ENCODE peak calls at places on chromosome 4, in six cellular contexts. K is HCT116, A is tibial nerve, O is heart left ventricle, M is IMR-90, L is left ventricle myocardium inferior. G is an unnamed sample. For H3K9me3, the result is how much of the 10 kb centered on the place peaks cover.

GRCh38 chr4:139266583-139267257 is 13.3 kb downstream of the MGARP start:
- DNase-seq in A (peak), O (peak), K (no peak), L (peak), M (peak), G (peak)

GRCh38 chr4:103144926-103145325 is 45.3 kb upstream of the BDH2 start:
- DNase-seq in O (no peak), M (no peak), K (no peak), A (no peak), L (no peak), G (no peak)

GRCh38 chr4:1993169-1993516 is 15.6 kb downstream of the NELFA start:
- DNase-seq in L (no peak), A (no peak), K (no peak), M (no peak), O (no peak), G (no peak)

GRCh38 chr4:180615746-180616145 is 1627.5 kb upstream of the TENM3 start:
- DNase-seq in K (peak), A (no peak), M (no peak), L (no peak), O (no peak), G (no peak)

GRCh38 chr4:125317526-125317880 is 2.7 kb downstream of the FAT4 start:
- DNase-seq in L (peak), A (peak), O (peak), K (no peak), M (peak), G (no peak)

GRCh38 chr4:2962099-2962455 is 1.1 kb downstream of the NOP14 start:
- DNase-seq in A (no peak), M (no peak), O (no peak), L (no peak), K (no peak), G (peak)

GRCh38 chr4:48138936-48139335 is 4.9 kb upstream of the TXK start:
- DNase-seq in A (no peak), K (no peak), M (no peak), O (no peak), L (no peak), G (peak)

GRCh38 chr4:38310446-38311043 is 350.3 kb downstream of the PTTG2 start:
- DNase-seq in K (no peak), O (no peak), M (no peak), A (no peak), L (no peak), G (peak)

GRCh38 chr4:1475277-1476139 is 69.3 kb upstream of the NKX1-1 start:
- DNase-seq in K (no peak), O (no peak), M (no peak), A (no peak), L (no peak), G (no peak)

GRCh38 chr4:189547537-189547936 is 393.1 kb upstream of the FRG1 start:
- DNase-seq in O (no peak), L (no peak), K (no peak), M (no peak), A (no peak), G (no peak)

GRCh38 chr4:71713611-71714203 is 70.2 kb downstream of the GC start:
- DNase-seq in L (no peak), K (peak), O (peak), A (no peak), M (peak), G (peak)

GRCh38 chr4:148776944-148777343 is 334.7 kb upstream of the NR3C2 start:
- DNase-seq in A (no peak), L (no peak), O (no peak), K (no peak), M (peak), G (no peak)

GRCh38 chr4:163808091-163808490 is 313.6 kb downstream of the TMA16 start:
- DNase-seq in K (no peak), O (no peak), A (no peak), M (no peak), L (no peak), G (no peak)

GRCh38 chr4:118086334-118086733 is 52.0 kb downstream of the NDST3 start:
- DNase-seq in M (peak), L (no peak), K (peak), O (no peak), A (no peak), G (no peak)

GRCh38 chr4:4575284-4576211 is 33.7 kb upstream of the STX18 start:
- DNase-seq in M (peak), O (peak), K (peak), L (peak), A (no peak), G (peak)

GRCh38 chr4:78780093-78780492 is 3.9 kb downstream of the BMP2K start:
- DNase-seq in O (no peak), L (no peak), M (no peak), K (no peak), A (no peak), G (no peak)

GRCh38 chr4:172352351-172352750 is 539.1 kb downstream of the GALNTL6 start:
- DNase-seq in L (no peak), K (no peak), M (no peak), O (no peak), A (no peak), G (no peak)

GRCh38 chr4:106370214-106370613 is 1.6 kb upstream of the GIMD1 start:
- DNase-seq in K (no peak), O (no peak), M (no peak), L (no peak), A (no peak), G (no peak)

GRCh38 chr4:170226288-170226687 is 136.5 kb upstream of the AADAT start:
- DNase-seq in O (no peak), L (no peak), K (no peak), M (no peak), A (no peak), G (no peak)

GRCh38 chr4:25351777-25352421 is 25.2 kb upstream of the ANAPC4 start:
- DNase-seq in A (no peak), L (no peak), M (peak), O (no peak), K (no peak), G (no peak)

GRCh38 chr4:152705918-152706317 is 26.1 kb upstream of the TMEM154 start:
- DNase-seq in M (no peak), A (no peak), L (no peak), K (no peak), O (no peak), G (no peak)
- H3K9me3 ChIP-seq in M (under half), A (under half), L (under half), K (under half), O (under half), G (under half)

GRCh38 chr4:127846765-127847164 is 33.9 kb upstream of the PLK4 start:
- DNase-seq in O (no peak), K (no peak), A (no peak), L (no peak), M (no peak), G (no peak)
- H3K9me3 ChIP-seq in O (under half), K (under half), A (under half), L (half or more), M (under half), G (under half)

DNA sequence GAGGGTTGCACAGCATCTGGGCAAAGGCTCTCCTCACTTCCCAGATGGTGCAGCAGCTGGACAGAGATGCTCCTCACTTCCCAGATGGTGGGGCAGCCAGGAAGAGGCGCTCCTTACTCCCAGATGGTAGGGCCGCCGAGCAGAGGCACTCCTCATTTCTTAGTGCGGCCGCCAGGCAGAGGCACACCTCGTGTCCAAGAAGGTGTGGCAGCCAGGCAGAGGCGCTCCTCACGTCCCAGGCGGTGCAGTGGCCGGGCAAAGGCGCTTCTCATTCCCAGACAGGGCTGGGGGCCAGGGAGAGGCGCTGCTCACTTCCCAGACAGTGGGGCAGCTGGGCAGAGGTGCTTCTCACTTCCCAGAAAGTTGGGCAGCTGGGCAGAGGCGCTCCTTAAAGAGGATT is 48.8 kb downstream of the ZNF732 start:
- DNase-seq in M (no peak), K (no peak), A (no peak), O (no peak), L (no peak), G (no peak)
- H3K9me3 ChIP-seq in M (under half), K (under half), A (half or more), O (under half), L (half or more), G (under half)

DNA sequence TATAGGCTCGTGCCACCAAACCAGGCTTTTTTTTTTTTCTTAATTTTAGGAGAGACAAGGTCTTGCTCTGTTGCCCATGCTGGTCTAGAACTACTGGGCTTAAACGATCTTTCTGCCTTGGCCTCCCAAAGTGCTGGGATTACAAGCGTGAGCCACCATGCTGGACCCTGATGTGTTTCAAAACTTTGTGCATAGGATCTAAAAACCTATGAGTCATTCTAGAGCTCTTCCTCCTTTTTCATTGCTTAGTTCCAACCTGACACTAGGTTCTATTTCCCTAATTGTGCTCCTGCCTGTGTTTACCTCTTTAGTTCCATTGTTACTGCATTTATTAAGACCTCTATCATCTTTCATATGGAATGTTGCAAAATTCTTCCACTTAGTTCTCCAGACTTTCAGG is 57.3 kb downstream of the HPGD start:
- DNase-seq in K (no peak), L (no peak), O (no peak), M (no peak), A (no peak), G (no peak)
- H3K9me3 ChIP-seq in K (under half), L (under half), O (under half), M (under half), A (under half), G (under half)

DNA sequence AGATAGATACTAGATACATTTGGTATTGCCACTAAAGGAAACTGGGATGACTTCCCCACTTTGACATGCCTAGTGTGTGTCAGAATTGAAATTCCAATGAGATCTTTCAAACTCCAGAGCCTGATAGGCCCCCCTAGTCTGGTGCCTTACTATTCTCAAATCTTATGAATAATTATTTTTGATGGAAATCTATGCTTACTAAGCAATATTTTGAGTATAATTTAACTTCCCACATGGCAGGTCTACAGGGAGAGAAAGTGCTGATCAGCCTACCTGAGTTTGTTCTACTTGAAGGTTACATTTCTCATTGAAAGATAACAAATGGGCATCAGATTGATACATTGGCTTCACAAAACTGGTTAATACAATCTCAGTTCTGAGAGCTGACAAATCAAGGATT is 415.7 kb upstream of the BOD1L1 start:
- DNase-seq in K (no peak), L (no peak), M (no peak), O (no peak), A (no peak), G (no peak)
- H3K9me3 ChIP-seq in K (under half), L (under half), M (under half), O (under half), A (under half), G (under half)

DNA sequence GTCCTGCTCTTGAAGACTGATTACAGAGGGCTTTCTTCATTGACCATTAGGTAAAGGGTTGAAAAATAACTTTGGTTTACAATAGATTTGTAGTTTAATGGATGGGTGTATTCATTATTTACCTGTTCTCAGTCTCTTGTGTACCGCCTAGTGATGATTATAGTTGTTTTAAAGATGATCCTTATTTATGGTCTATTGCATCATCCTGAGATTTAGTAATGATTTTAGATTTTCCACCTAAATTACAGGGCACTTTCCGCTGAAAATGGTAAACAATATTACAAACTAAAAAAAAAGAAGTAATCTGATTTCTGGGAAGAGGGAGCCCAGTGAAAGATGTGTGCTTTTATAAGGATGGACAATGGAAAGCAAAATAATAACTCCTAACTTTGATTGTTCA is 78.4 kb upstream of the TMEM33 start:
- DNase-seq in O (no peak), K (no peak), A (no peak), M (no peak), L (no peak), G (no peak)
- H3K9me3 ChIP-seq in O (under half), K (under half), A (under half), M (under half), L (under half), G (under half)

GRCh38 chr4:129063640-129064039 is 29.7 kb downstream of the SCLT1 start:
- DNase-seq in A (no peak), M (no peak), O (no peak), K (no peak), L (no peak), G (no peak)

GRCh38 chr4:129064717-129065116 is 28.6 kb downstream of the SCLT1 start:
- DNase-seq in K (no peak), A (no peak), M (peak), O (no peak), L (no peak), G (no peak)

GRCh38 chr4:129059028-129059427 is 34.3 kb downstream of the SCLT1 start:
- DNase-seq in K (no peak), M (no peak), O (no peak), A (no peak), L (no peak), G (no peak)

GRCh38 chr4:129062580-129062979 is 30.8 kb downstream of the SCLT1 start:
- DNase-seq in M (no peak), K (no peak), O (no peak), L (no peak), A (no peak), G (no peak)
- H3K9me3 ChIP-seq in M (under half), K (under half), O (under half), L (half or more), A (under half), G (under half)

G was measured in CD4-positive, alpha-beta memory T cell.